ENCODE peak calls at places on chromosomes 12 and 14, in five cellular contexts. P is pancreas, T is epithelial cell of proximal tubule, W is left ventricle myocardium inferior, F is tibial artery. N is an unnamed sample.
A peak's percentile ranks its signal among the peaks of the same experiment; 100 is the strongest.

GRCh38 chr14:90632868-90633267 is 183.4 kb downstream of the TTC7B start:
- DNase-seq in P (no peak), T (no peak), W (no peak), F (no peak), N (no peak)

GRCh38 chr14:73235531-73236155 is 1.7 kb upstream of the PAPLN start:
- DNase-seq in P (no peak), T (no peak), W (no peak), F (no peak), N (no peak)

GRCh38 chr14:78088941-78089340 is 81.2 kb upstream of the NRXN3 start:
- DNase-seq in P (no peak), T (no peak), W (no peak), F (no peak), N (no peak)

GRCh38 chr14:73788871-73789590 is 62.6 kb upstream of the PTGR2 start:
- DNase-seq in P (no peak), T (no peak), W (no peak), F (no peak), N (no peak)

GRCh38 chr12:11731455-11731854 is 82.0 kb downstream of the ETV6 start:
- DNase-seq in P (no peak), T (no peak), W (no peak), F (no peak), N (no peak)

GRCh38 chr12:113474635-113475436 is 3.2 kb upstream of the LHX5 start:
- DNase-seq in P (no peak), T (no peak), W (no peak), F (no peak), N (no peak)

GRCh38 chr12:130838284-130838950 is 633 bp downstream of the STX2 start:
- DNase-seq in P (no peak), T (no peak), W (no peak), F (no peak), N (peak; percentile 13)

GRCh38 chr12:128819293-128820144 is 4.2 kb downstream of the SLC15A4 start:
- DNase-seq in P (no peak), T (no peak), W (no peak), F (no peak), N (no peak)

GRCh38 chr14:61296707-61297502 is 15.8 kb upstream of the TMEM30B start:
- DNase-seq in P (no peak), T (no peak), W (no peak), F (no peak), N (peak; percentile 27)

GRCh38 chr12:103824845-103825244 is 16.2 kb downstream of the NT5DC3 start:
- DNase-seq in P (no peak), T (no peak), W (no peak), F (no peak), N (no peak)

GRCh38 chr12:64255249-64255648 is 33.2 kb upstream of the KICS2 start:
- DNase-seq in P (no peak), T (no peak), W (no peak), F (no peak), N (no peak)

GRCh38 chr12:56687225-56688128 is 607 bp downstream of the PTGES3 start:
- DNase-seq in P (peak; percentile 75), T (no peak), W (peak; percentile 49), F (peak; percentile 76), N (no peak)

GRCh38 chr12:122137229-122137628 is 36.8 kb downstream of the IL31 start:
- DNase-seq in P (no peak), T (no peak), W (no peak), F (no peak), N (no peak)

GRCh38 chr12:95653761-95654546 is 102.7 kb upstream of the USP44 start:
- DNase-seq in P (no peak), T (peak; percentile 60), W (no peak), F (no peak), N (peak; percentile 87)

GRCh38 chr12:117118838-117119591 is 19.8 kb upstream of the TESC start:
- DNase-seq in P (no peak), T (no peak), W (no peak), F (no peak), N (no peak)

GRCh38 chr12:117124421-117125274 is 25.4 kb upstream of the TESC start:
- DNase-seq in P (no peak), T (no peak), W (no peak), F (no peak), N (no peak)

GRCh38 chr12:117120787-117121186 is 21.6 kb upstream of the TESC start:
- DNase-seq in P (no peak), T (no peak), W (no peak), F (no peak), N (no peak)

GRCh38 chr12:117119592-117120198 is 20.5 kb upstream of the TESC start:
- DNase-seq in P (no peak), T (no peak), W (peak; percentile 31), F (no peak), N (no peak)

DNA sequence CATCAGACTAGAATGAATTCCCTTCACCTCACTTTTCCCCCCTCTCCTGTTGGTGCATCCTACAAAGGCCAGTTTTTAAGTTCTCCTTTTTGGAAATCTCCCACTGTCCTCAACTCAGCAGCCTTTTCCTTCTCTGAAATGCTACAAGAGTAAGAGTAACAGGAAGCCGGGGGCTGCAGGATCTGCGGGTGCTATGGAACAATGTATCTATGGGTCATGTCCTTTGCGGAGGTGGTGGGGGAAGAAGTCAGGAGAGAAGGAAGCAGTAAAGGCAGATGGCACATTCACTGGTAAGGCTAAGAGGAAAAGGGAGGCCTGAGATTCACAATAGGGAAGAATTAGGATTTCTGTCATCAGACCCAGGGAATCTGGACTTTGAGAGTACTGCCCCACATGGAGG is 22.2 kb upstream of the TESC start:
- DNase-seq in P (no peak), T (no peak), W (no peak), F (no peak), N (no peak)
- TF ChIP-seq CTCF in P (no peak), T (no peak), W (no peak), F (no peak), N (no peak)

GRCh38 chr12:20601668-20602280 is 93.4 kb upstream of the SLCO1C1 start:
- DNase-seq in P (no peak), T (no peak), W (no peak), F (no peak), N (no peak)
- TF ChIP-seq CTCF in P (peak; percentile 15), T (peak; percentile 59), W (peak; percentile 57), F (peak; percentile 56), N (peak; percentile 26)

DNA sequence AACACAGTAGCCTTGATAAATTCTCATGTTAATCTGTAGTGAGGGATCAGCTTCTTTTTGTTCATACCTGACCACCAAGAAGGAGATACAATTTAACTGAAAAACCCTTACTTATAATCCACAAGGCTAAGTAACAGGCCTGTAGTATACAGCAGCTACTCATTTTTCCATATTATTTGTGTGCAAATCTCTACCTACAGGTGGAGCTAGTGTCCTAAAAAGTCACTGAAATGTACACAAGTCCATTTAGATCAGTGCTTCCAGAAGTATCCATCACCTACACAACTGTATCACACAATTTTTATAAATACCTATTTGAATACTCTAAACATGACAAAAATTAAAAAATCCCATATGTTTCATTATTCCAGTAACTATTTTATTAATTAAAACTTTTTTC is 173.2 kb downstream of the SLC35F4 start:
- DNase-seq in P (no peak), T (no peak), W (no peak), F (no peak), N (peak; percentile 46)
- TF ChIP-seq CTCF in P (peak; percentile 16), T (peak; percentile 68), W (peak; percentile 53), F (peak; percentile 26), N (peak; percentile 38)

GRCh38 chr12:10607885-10608458 is 5.4 kb downstream of the MAGOHB start:
- DNase-seq in P (no peak), T (no peak), W (no peak), F (no peak), N (no peak)
- TF ChIP-seq CTCF in P (peak; percentile 8), T (peak; percentile 51), W (no peak), F (no peak), N (peak; percentile 69)

GRCh38 chr14:97177016-97177415 is 379.8 kb downstream of the VRK1 start:
- DNase-seq in P (no peak), T (no peak), W (no peak), F (no peak), N (no peak)
- TF ChIP-seq CTCF in P (no peak), T (peak; percentile 46), W (peak; percentile 22), F (no peak), N (no peak)

GRCh38 chr14:26191666-26192065 is 406.2 kb downstream of the NOVA1 start:
- DNase-seq in P (no peak), T (no peak), W (no peak), F (no peak), N (no peak)
- TF ChIP-seq CTCF in P (no peak), T (no peak), W (no peak), F (no peak), N (no peak)

GRCh38 chr12:132084681-132085635 is 59.2 kb downstream of the DDX51 start:
- DNase-seq in P (peak; percentile 50), T (no peak), W (peak; percentile 71), F (peak; percentile 81), N (no peak)
- TF ChIP-seq CTCF in P (no peak), T (no peak), W (no peak), F (no peak), N (no peak)

N was measured in brain microvascular endothelial cell.